ENCODE peak calls at places on chromosome 12, in eight cellular contexts. E is right cardiac atrium, Z is colonic mucosa, H is NCI-H510A treated with DMSO at 0.1 percent for 48 hours, W is substantia nigra, J is SK-N-SH, U is ascending aorta, F is NB4. N is an unnamed sample.

GRCh38 chr12:109127533-109128242 is 11.3 kb downstream of the ACACB start:
- DNase-seq in H (no peak), E (no peak), Z (no peak), W (no peak), F (no peak), U (no peak), J (no peak), N (no peak)

GRCh38 chr12:52980096-52980694 is 26.1 kb upstream of the EIF4B start:
- DNase-seq in W (no peak), J (no peak), E (no peak), F (no peak), U (no peak), H (no peak), Z (no peak), N (no peak)

GRCh38 chr12:16949351-16949750 is 343.4 kb upstream of the LMO3 start:
- DNase-seq in W (no peak), H (no peak), U (no peak), E (no peak), Z (no peak), J (no peak), F (no peak), N (no peak)

GRCh38 chr12:88993655-88994054 is 358.6 kb downstream of the DUSP6 start:
- DNase-seq in H (peak), J (peak), E (no peak), W (no peak), Z (no peak), F (peak), U (no peak), N (no peak)

GRCh38 chr12:111298583-111299436 is 70.1 kb downstream of the PHETA1 start:
- DNase-seq in H (peak), U (no peak), E (peak), Z (peak), J (peak), W (peak), F (peak), N (peak)

GRCh38 chr12:105417732-105418131 is 87.2 kb downstream of the C12orf75 start:
- DNase-seq in Z (no peak), E (no peak), U (no peak), W (no peak), F (no peak), H (no peak), J (no peak), N (no peak)

GRCh38 chr12:106248177-106248848 is 493 bp upstream of the CKAP4 start:
- DNase-seq in Z (peak), F (peak), U (no peak), H (peak), E (peak), J (no peak), W (peak), N (peak)

GRCh38 chr12:100339071-100339470 is 17.8 kb upstream of the SLC17A8 start:
- DNase-seq in F (no peak), E (no peak), J (no peak), Z (no peak), H (no peak), W (no peak), U (no peak), N (no peak)

GRCh38 chr12:10392394-10392930 is 2.6 kb upstream of the KLRK1 start:
- DNase-seq in U (peak), Z (no peak), F (peak), H (peak), W (no peak), E (peak), J (no peak), N (peak)

GRCh38 chr12:51819851-51820720 is 28.4 kb downstream of the FIGNL2 start:
- DNase-seq in F (no peak), J (peak), W (peak), U (no peak), Z (peak), H (peak), E (peak), N (peak)

GRCh38 chr12:89087149-89087834 is 265.0 kb downstream of the DUSP6 start:
- DNase-seq in H (no peak), J (no peak), W (no peak), Z (peak), U (no peak), F (no peak), E (no peak), N (no peak)

GRCh38 chr12:41981013-41981412 is 163.7 kb downstream of the GXYLT1 start:
- DNase-seq in U (no peak), E (no peak), Z (no peak), H (no peak), W (no peak), F (no peak), J (no peak), N (no peak)

GRCh38 chr12:88947486-88948043 is 367.3 kb upstream of the KITLG start:
- DNase-seq in U (no peak), Z (no peak), E (no peak), J (no peak), W (no peak), H (no peak), F (no peak), N (no peak)

GRCh38 chr12:25322918-25323773 is 72.4 kb upstream of the KRAS start:
- DNase-seq in H (no peak), F (peak), W (no peak), E (no peak), U (no peak), Z (no peak), J (no peak), N (no peak)

GRCh38 chr12:117231750-117232149 is 41.5 kb upstream of the FBXO21 start:
- DNase-seq in W (no peak), U (no peak), F (peak), E (no peak), Z (no peak), H (no peak), J (no peak), N (no peak)

GRCh38 chr12:3698218-3698974 is 54.5 kb downstream of the CRACR2A start:
- DNase-seq in U (no peak), F (no peak), E (no peak), Z (no peak), J (peak), H (peak), W (no peak), N (no peak)

GRCh38 chr12:67410246-67410645 is 141.1 kb downstream of the CAND1 start:
- DNase-seq in Z (no peak), F (no peak), H (no peak), U (no peak), W (no peak), E (no peak), J (no peak), N (no peak)

GRCh38 chr12:40226652-40227051 is 1.9 kb downstream of the LRRK2 start:
- DNase-seq in U (peak), F (peak), H (no peak), Z (no peak), E (peak), J (no peak), W (no peak), N (no peak)

GRCh38 chr12:2113501-2113912 is 60.7 kb downstream of the CACNA1C start:
- DNase-seq in H (no peak), U (no peak), J (no peak), Z (no peak), F (no peak), E (peak), W (no peak), N (no peak)

GRCh38 chr12:21677622-21678277 is 20.1 kb upstream of the LDHB start:
- DNase-seq in F (no peak), W (no peak), Z (no peak), U (no peak), E (no peak), H (no peak), J (no peak), N (no peak)

GRCh38 chr12:61546296-61546695 is 713.9 kb upstream of the USP15 start:
- DNase-seq in J (no peak), U (no peak), E (no peak), H (peak), Z (no peak), W (no peak), F (peak), N (no peak)

GRCh38 chr12:118061876-118062791 is 1.2 kb upstream of the WSB2 start:
- DNase-seq in Z (peak), J (peak), H (peak), U (no peak), W (peak), F (peak), E (no peak), N (no peak)

N was measured in anterior cingulate cortex.